ENCODE peak calls at places on chromosomes 4 and X, in five cellular contexts. One of them, this sample, is unnamed.

GRCh38 chrX:148310402-148311200 is 189.8 kb upstream of the AFF2 start:
- DNase-seq in lower leg skin: no peak
- DNase-seq in IMR-90: no peak
- DNase-seq in heart left ventricle: no peak
- DNase-seq in A549: no peak
- DNase-seq in this sample: no peak

GRCh38 chr4:108889696-108890475 is 127.0 kb upstream of the ETNPPL start:
- DNase-seq in lower leg skin: no peak
- DNase-seq in IMR-90: no peak
- DNase-seq in heart left ventricle: no peak
- DNase-seq in A549: no peak
- DNase-seq in this sample: no peak

GRCh38 chr4:177005801-177006230 is 213.1 kb upstream of the VEGFC start:
- DNase-seq in lower leg skin: no peak
- DNase-seq in IMR-90: peak; percentile 84
- DNase-seq in heart left ventricle: no peak
- DNase-seq in A549: no peak
- DNase-seq in this sample: no peak

GRCh38 chr4:165464338-165464737 is 85.5 kb downstream of the CPE start:
- DNase-seq in lower leg skin: no peak
- DNase-seq in IMR-90: no peak
- DNase-seq in heart left ventricle: no peak
- DNase-seq in A549: no peak
- DNase-seq in this sample: no peak

GRCh38 chr4:1216869-1217294 is 32.0 kb downstream of the CTBP1 start:
- DNase-seq in lower leg skin: no peak
- DNase-seq in IMR-90: no peak
- DNase-seq in heart left ventricle: no peak
- DNase-seq in A549: no peak
- DNase-seq in this sample: no peak

GRCh38 chrX:37405954-37406353 is 56.8 kb downstream of the PRRG1 start:
- DNase-seq in lower leg skin: no peak
- DNase-seq in IMR-90: peak; percentile 70
- DNase-seq in heart left ventricle: no peak
- DNase-seq in A549: no peak
- DNase-seq in this sample: no peak

GRCh38 chrX:13432376-13432775 is 112.5 kb upstream of the ATXN3L start:
- DNase-seq in lower leg skin: no peak
- DNase-seq in IMR-90: peak; percentile 98
- DNase-seq in heart left ventricle: no peak
- DNase-seq in A549: no peak
- DNase-seq in this sample: no peak

GRCh38 chr4:152316969-152317368 is 218.9 kb downstream of the FBXW7 start:
- DNase-seq in lower leg skin: no peak
- DNase-seq in IMR-90: peak; percentile 71
- DNase-seq in heart left ventricle: no peak
- DNase-seq in A549: no peak
- DNase-seq in this sample: no peak

GRCh38 chr4:5165419-5166369 is 114.4 kb downstream of the STK32B start:
- DNase-seq in lower leg skin: no peak
- DNase-seq in IMR-90: peak; percentile 64
- DNase-seq in heart left ventricle: no peak
- DNase-seq in A549: no peak
- DNase-seq in this sample: peak; percentile 7

GRCh38 chrX:70171636-70172035 is 5.6 kb upstream of the DGAT2L6 start:
- DNase-seq in lower leg skin: no peak
- DNase-seq in IMR-90: peak; percentile 21
- DNase-seq in heart left ventricle: no peak
- DNase-seq in A549: no peak
- DNase-seq in this sample: no peak

GRCh38 chr4:86688026-86688425 is 93.9 kb downstream of the PTPN13 start:
- DNase-seq in lower leg skin: no peak
- DNase-seq in IMR-90: no peak
- DNase-seq in heart left ventricle: no peak
- DNase-seq in A549: no peak
- DNase-seq in this sample: no peak

GRCh38 chr4:89140168-89140759 is 28.9 kb downstream of the TIGD2 start:
- DNase-seq in lower leg skin: no peak
- DNase-seq in IMR-90: no peak
- DNase-seq in heart left ventricle: no peak
- DNase-seq in A549: no peak
- DNase-seq in this sample: no peak

GRCh38 chr4:38791005-38791404 is 8.2 kb upstream of the TLR10 start:
- DNase-seq in lower leg skin: no peak
- DNase-seq in IMR-90: no peak
- DNase-seq in heart left ventricle: no peak
- DNase-seq in A549: no peak
- DNase-seq in this sample: no peak

GRCh38 chr4:65645185-65645584 is 25.1 kb downstream of the EPHA5 start:
- DNase-seq in lower leg skin: no peak
- DNase-seq in IMR-90: peak; percentile 1
- DNase-seq in heart left ventricle: no peak
- DNase-seq in A549: no peak
- DNase-seq in this sample: no peak

GRCh38 chrX:25290132-25290531 is 274.4 kb upstream of the ARX start:
- DNase-seq in lower leg skin: no peak
- DNase-seq in IMR-90: no peak
- DNase-seq in heart left ventricle: no peak
- DNase-seq in A549: no peak
- DNase-seq in this sample: no peak

GRCh38 chr4:22478426-22478825 is 37.4 kb downstream of the ADGRA3 start:
- DNase-seq in lower leg skin: no peak
- DNase-seq in IMR-90: no peak
- DNase-seq in heart left ventricle: no peak
- DNase-seq in A549: no peak
- DNase-seq in this sample: no peak

GRCh38 chr4:40572692-40573287 is 56.9 kb downstream of the RBM47 start:
- DNase-seq in lower leg skin: no peak
- DNase-seq in IMR-90: no peak
- DNase-seq in heart left ventricle: no peak
- DNase-seq in A549: no peak
- DNase-seq in this sample: no peak

GRCh38 chr4:124997907-124998306 is 285.4 kb upstream of the ANKRD50 start:
- DNase-seq in lower leg skin: no peak
- DNase-seq in IMR-90: no peak
- DNase-seq in heart left ventricle: no peak
- DNase-seq in A549: no peak
- DNase-seq in this sample: no peak

GRCh38 chrX:117510453-117510852 is 606.2 kb downstream of the KLHL13 start:
- DNase-seq in lower leg skin: no peak
- DNase-seq in IMR-90: no peak
- DNase-seq in heart left ventricle: no peak
- DNase-seq in A549: no peak
- DNase-seq in this sample: no peak

GRCh38 chrX:154334496-154334895 is 38.9 kb downstream of the TKTL1 start:
- DNase-seq in lower leg skin: no peak
- DNase-seq in IMR-90: no peak
- DNase-seq in heart left ventricle: no peak
- DNase-seq in A549: no peak
- DNase-seq in this sample: no peak

GRCh38 chr4:39569209-39569608 is 42.0 kb upstream of the UGDH start:
- DNase-seq in lower leg skin: no peak
- DNase-seq in IMR-90: no peak
- DNase-seq in heart left ventricle: no peak
- DNase-seq in A549: no peak
- DNase-seq in this sample: no peak

GRCh38 chr4:78644744-78645330 is 93.3 kb downstream of the ANXA3 start:
- DNase-seq in lower leg skin: peak; percentile 87
- DNase-seq in IMR-90: peak; percentile 86
- DNase-seq in heart left ventricle: no peak
- DNase-seq in A549: peak; percentile 68
- DNase-seq in this sample: no peak

GRCh38 chr4:84393193-84393592 is 105.9 kb downstream of the NKX6-1 start:
- DNase-seq in lower leg skin: no peak
- DNase-seq in IMR-90: no peak
- DNase-seq in heart left ventricle: no peak
- DNase-seq in A549: no peak
- DNase-seq in this sample: no peak

GRCh38 chr4:5385741-5386251 is 322.6 kb downstream of the EVC2 start:
- DNase-seq in lower leg skin: no peak
- DNase-seq in IMR-90: no peak
- DNase-seq in heart left ventricle: no peak
- DNase-seq in A549: no peak
- DNase-seq in this sample: no peak

GRCh38 chr4:853416-853781 is 27.5 kb upstream of the CPLX1 start:
- DNase-seq in lower leg skin: no peak
- DNase-seq in IMR-90: no peak
- DNase-seq in heart left ventricle: peak; percentile 48
- DNase-seq in A549: no peak
- DNase-seq in this sample: no peak

GRCh38 chr4:22062676-22063075 is 114.1 kb upstream of the KCNIP4 start:
- DNase-seq in lower leg skin: no peak
- DNase-seq in IMR-90: no peak
- DNase-seq in heart left ventricle: no peak
- DNase-seq in A549: no peak
- DNase-seq in this sample: no peak

GRCh38 chr4:24980064-24980690 is 50.6 kb downstream of the LGI2 start:
- DNase-seq in lower leg skin: peak; percentile 88
- DNase-seq in IMR-90: peak; percentile 62
- DNase-seq in heart left ventricle: no peak
- DNase-seq in A549: peak; percentile 30
- DNase-seq in this sample: peak; percentile 23

GRCh38 chrX:63784902-63785692 is at the start of gene ARHGEF9:
- DNase-seq in lower leg skin: peak; percentile 86
- DNase-seq in IMR-90: no peak
- DNase-seq in heart left ventricle: no peak
- DNase-seq in A549: no peak
- DNase-seq in this sample: no peak

GRCh38 chr4:159401791-159402380 is 299.0 kb downstream of the RAPGEF2 start:
- DNase-seq in lower leg skin: no peak
- DNase-seq in IMR-90: peak; percentile 98
- DNase-seq in heart left ventricle: no peak
- DNase-seq in A549: no peak
- DNase-seq in this sample: peak; percentile 12

GRCh38 chr4:88106205-88106604 is 52.2 kb downstream of the ABCG2 start:
- DNase-seq in lower leg skin: no peak
- DNase-seq in IMR-90: peak; percentile 73
- DNase-seq in heart left ventricle: no peak
- DNase-seq in A549: no peak
- DNase-seq in this sample: no peak
- TF ChIP-seq POLR2A in lower leg skin: no peak
- TF ChIP-seq POLR2A in IMR-90: no peak
- TF ChIP-seq POLR2A in heart left ventricle: no peak
- TF ChIP-seq POLR2A in A549: no peak
- TF ChIP-seq POLR2A in this sample: no peak

GRCh38 chrX:108126661-108127060 is 35.1 kb downstream of the ATG4A start:
- DNase-seq in lower leg skin: no peak
- DNase-seq in IMR-90: peak; percentile 11
- DNase-seq in heart left ventricle: no peak
- DNase-seq in A549: no peak
- DNase-seq in this sample: no peak

GRCh38 chrX:108134724-108135123 is 43.1 kb downstream of the ATG4A start:
- DNase-seq in lower leg skin: no peak
- DNase-seq in IMR-90: no peak
- DNase-seq in heart left ventricle: no peak
- DNase-seq in A549: no peak
- DNase-seq in this sample: no peak

GRCh38 chrX:108132034-108132433 is 40.5 kb downstream of the ATG4A start:
- DNase-seq in lower leg skin: no peak
- DNase-seq in IMR-90: no peak
- DNase-seq in heart left ventricle: no peak
- DNase-seq in A549: no peak
- DNase-seq in this sample: no peak

GRCh38 chrX:108130889-108131288 is 39.3 kb downstream of the ATG4A start:
- DNase-seq in lower leg skin: no peak
- DNase-seq in IMR-90: no peak
- DNase-seq in heart left ventricle: no peak
- DNase-seq in A549: no peak
- DNase-seq in this sample: no peak

DNA sequence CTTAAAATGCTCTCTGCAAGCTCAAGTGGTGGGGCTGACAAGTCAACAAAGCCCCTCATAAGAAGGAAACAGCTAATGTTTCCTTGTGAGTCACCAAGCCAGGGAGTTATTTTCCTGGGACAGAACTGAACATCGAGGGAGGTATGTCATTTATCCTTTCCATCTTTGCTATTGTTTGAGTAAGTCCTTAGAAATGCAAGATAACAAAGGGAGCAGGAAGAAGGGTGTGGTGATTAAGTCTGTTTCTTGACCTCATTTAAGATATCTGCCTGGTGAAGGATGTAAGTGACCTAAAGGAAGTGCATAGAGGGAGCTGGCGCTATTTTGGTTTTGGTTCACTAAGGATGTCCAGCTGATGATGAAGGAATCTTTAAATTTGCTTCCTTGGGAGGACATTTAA is 39.9 kb downstream of the ATG4A start:
- DNase-seq in lower leg skin: no peak
- DNase-seq in IMR-90: peak; percentile 42
- DNase-seq in heart left ventricle: no peak
- DNase-seq in A549: peak; percentile 9
- DNase-seq in this sample: peak; percentile 34
- TF ChIP-seq POLR2A in lower leg skin: no peak
- TF ChIP-seq POLR2A in IMR-90: no peak
- TF ChIP-seq POLR2A in heart left ventricle: no peak
- TF ChIP-seq POLR2A in A549: no peak
- TF ChIP-seq POLR2A in this sample: no peak

DNA sequence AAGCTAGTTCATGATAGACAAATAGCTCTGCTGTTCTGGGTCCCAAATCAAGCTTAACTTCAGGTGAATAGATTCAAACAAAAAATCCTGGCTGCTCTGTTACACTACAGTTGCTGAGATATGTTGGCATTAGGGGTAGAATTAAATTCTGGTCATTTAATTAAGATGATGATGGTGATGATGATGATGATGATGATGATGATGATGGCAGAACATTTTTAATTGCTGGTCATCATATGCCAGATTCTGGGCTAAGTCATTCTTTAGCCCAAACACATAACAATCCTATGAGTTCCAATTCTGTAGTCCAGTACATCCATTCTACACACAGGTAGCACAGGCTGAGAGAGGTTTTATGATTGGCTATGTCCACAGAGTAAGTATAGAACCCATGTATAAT is 741.5 kb downstream of the STIM2 start:
- DNase-seq in lower leg skin: no peak
- DNase-seq in IMR-90: no peak
- DNase-seq in heart left ventricle: no peak
- DNase-seq in A549: no peak
- DNase-seq in this sample: no peak
- TF ChIP-seq POLR2A in lower leg skin: no peak
- TF ChIP-seq POLR2A in IMR-90: no peak
- TF ChIP-seq POLR2A in heart left ventricle: no peak
- TF ChIP-seq POLR2A in A549: no peak
- TF ChIP-seq POLR2A in this sample: no peak

DNA sequence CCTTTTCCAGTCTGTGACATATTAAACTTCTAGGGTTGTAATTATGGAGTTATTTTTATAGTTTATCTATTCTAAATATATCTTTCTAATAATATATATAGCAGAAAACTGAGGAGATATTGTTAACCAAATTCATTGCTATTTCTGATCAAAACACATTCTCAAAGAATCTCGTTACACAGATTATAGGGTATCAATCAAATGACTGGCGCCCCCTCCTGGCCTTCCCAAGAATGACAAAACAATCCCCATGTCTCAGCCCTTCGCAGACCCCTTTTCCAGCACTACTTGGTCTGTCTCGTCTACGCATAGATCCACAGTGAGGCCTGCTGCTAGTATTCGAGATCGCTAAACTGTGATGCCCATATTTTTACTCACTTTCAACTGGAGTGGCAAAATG is 209.3 kb downstream of the GPC3 start:
- DNase-seq in lower leg skin: no peak
- DNase-seq in IMR-90: no peak
- DNase-seq in heart left ventricle: no peak
- DNase-seq in A549: no peak
- DNase-seq in this sample: no peak
- TF ChIP-seq POLR2A in lower leg skin: no peak
- TF ChIP-seq POLR2A in IMR-90: no peak
- TF ChIP-seq POLR2A in heart left ventricle: no peak
- TF ChIP-seq POLR2A in A549: no peak
- TF ChIP-seq POLR2A in this sample: no peak

GRCh38 chr4:27019766-27020165 is 159.1 kb downstream of the STIM2 start:
- DNase-seq in lower leg skin: no peak
- DNase-seq in IMR-90: no peak
- DNase-seq in heart left ventricle: no peak
- DNase-seq in A549: no peak
- DNase-seq in this sample: no peak
- TF ChIP-seq POLR2A in lower leg skin: no peak
- TF ChIP-seq POLR2A in IMR-90: no peak
- TF ChIP-seq POLR2A in heart left ventricle: no peak
- TF ChIP-seq POLR2A in A549: no peak
- TF ChIP-seq POLR2A in this sample: no peak